ENCODE peak calls at places on chromosome 22, in four cellular contexts. U is K562, F is IMR-90, A is HepG2. K is an unnamed sample.
A peak's percentile ranks its signal among the peaks of the same experiment; 100 is the strongest.

GRCh38 chr22:39297490-39298193 is 21.8 kb downstream of the RPL3 start:
- DNase-seq in U (no peak), F (no peak), A (no peak), K (no peak)

GRCh38 chr22:29704528-29705285 is 15.1 kb upstream of the CABP7 start:
- DNase-seq in U (no peak), F (peak; percentile 76), A (peak; percentile 83), K (no peak)

GRCh38 chr22:48960981-48961655 is 866.6 kb downstream of the BRD1 start:
- DNase-seq in U (no peak), F (no peak), A (no peak), K (no peak)

GRCh38 chr22:39175127-39176066 is 22.9 kb upstream of the CBX7 start:
- DNase-seq in U (no peak), F (no peak), A (no peak), K (no peak)

GRCh38 chr22:31253949-31254348 is 38.3 kb downstream of the PIK3IP1 start:
- DNase-seq in U (no peak), F (no peak), A (peak; percentile 16), K (no peak)

GRCh38 chr22:42202669-42203068 is 67.8 kb downstream of the TCF20 start:
- DNase-seq in U (no peak), F (peak; percentile 67), A (no peak), K (no peak)

GRCh38 chr22:25700996-25701815 is 40.8 kb upstream of the MYO18B start:
- DNase-seq in U (no peak), F (peak; percentile 22), A (no peak), K (no peak)

GRCh38 chr22:24433868-24434471 is 6.6 kb downstream of the ADORA2A start:
- DNase-seq in U (no peak), F (peak; percentile 73), A (no peak), K (no peak)

GRCh38 chr22:42262964-42263363 is 7.5 kb downstream of the TCF20 start:
- DNase-seq in U (no peak), F (no peak), A (no peak), K (no peak)

GRCh38 chr22:49703990-49704344 is 123.7 kb downstream of the BRD1 start:
- DNase-seq in U (no peak), F (no peak), A (no peak), K (no peak)

GRCh38 chr22:50600967-50601668 is 525 bp downstream of the MAPK8IP2 start:
- DNase-seq in U (no peak), F (no peak), A (no peak), K (no peak)

GRCh38 chr22:29116397-29117123 is 43.7 kb downstream of the KREMEN1 start:
- DNase-seq in U (no peak), F (peak; percentile 84), A (no peak), K (no peak)

GRCh38 chr22:29380032-29380781 is 8.2 kb downstream of the AP1B1 start:
- DNase-seq in U (no peak), F (peak; percentile 58), A (no peak), K (no peak)

GRCh38 chr22:49211176-49211575 is 616.5 kb downstream of the BRD1 start:
- DNase-seq in U (no peak), F (no peak), A (no peak), K (no peak)

GRCh38 chr22:29811377-29811776 is 26.7 kb downstream of the ASCC2 start:
- DNase-seq in U (no peak), F (no peak), A (peak; percentile 25), K (no peak)

GRCh38 chr22:20550851-20551744 is 43.7 kb downstream of the MED15 start:
- DNase-seq in U (no peak), F (peak; percentile 78), A (no peak), K (no peak)

GRCh38 chr22:45686842-45687241 is 15.2 kb downstream of the ATXN10 start:
- DNase-seq in U (no peak), F (no peak), A (no peak), K (no peak)

GRCh38 chr22:46038516-46039430 is 61.8 kb upstream of the WNT7B start:
- DNase-seq in U (no peak), F (no peak), A (no peak), K (no peak)

GRCh38 chr22:48968201-48968959 is 859.3 kb downstream of the BRD1 start:
- DNase-seq in U (no peak), F (no peak), A (peak; percentile 23), K (no peak)

GRCh38 chr22:39188809-39189208 is 36.3 kb upstream of the CBX7 start:
- DNase-seq in U (no peak), F (no peak), A (no peak), K (no peak)

GRCh38 chr22:48825802-48826520 is 1001.7 kb downstream of the BRD1 start:
- DNase-seq in U (no peak), F (no peak), A (no peak), K (no peak)

GRCh38 chr22:35539910-35540599 is 576 bp upstream of the RASD2 start:
- DNase-seq in U (peak; percentile 88), F (peak; percentile 22), A (no peak), K (peak; percentile 44)

GRCh38 chr22:21634081-21634480 is 1.5 kb downstream of the CCDC116 start:
- DNase-seq in U (no peak), F (no peak), A (no peak), K (no peak)

GRCh38 chr22:46295277-46295971 is 1.2 kb upstream of the GTSE1 start:
- DNase-seq in U (no peak), F (no peak), A (no peak), K (no peak)

GRCh38 chr22:45290410-45290936 is 5.7 kb downstream of the UPK3A start:
- DNase-seq in U (no peak), F (peak; percentile 83), A (no peak), K (peak; percentile 49)

GRCh38 chr22:17777005-17777716 is 2.9 kb upstream of the BID start:
- DNase-seq in U (peak; percentile 55), F (no peak), A (peak; percentile 53), K (no peak)

GRCh38 chr22:50522208-50522805 is 3.1 kb downstream of the SCO2 start:
- DNase-seq in U (no peak), F (no peak), A (no peak), K (no peak)

GRCh38 chr22:17430298-17430900 is 61.1 kb downstream of the CECR2 start:
- DNase-seq in U (no peak), F (no peak), A (no peak), K (no peak)

GRCh38 chr22:30273196-30273595 is 6.5 kb upstream of the OSM start:
- DNase-seq in U (no peak), F (no peak), A (no peak), K (no peak)

GRCh38 chr22:23404689-23405365 is 175.3 kb downstream of the IGLL1 start:
- DNase-seq in U (no peak), F (peak; percentile 40), A (peak; percentile 35), K (no peak)
- TF ChIP-seq MAZ in U (no peak), F (no peak), A (peak; percentile 31), K (no peak)

GRCh38 chr22:27726726-27727449 is 74.7 kb downstream of the MN1 start:
- DNase-seq in U (peak; percentile 90), F (peak; percentile 34), A (peak; percentile 4), K (peak; percentile 52)
- TF ChIP-seq BHLHE40 in U (no peak), F (no peak), A (no peak), K (no peak)

DNA sequence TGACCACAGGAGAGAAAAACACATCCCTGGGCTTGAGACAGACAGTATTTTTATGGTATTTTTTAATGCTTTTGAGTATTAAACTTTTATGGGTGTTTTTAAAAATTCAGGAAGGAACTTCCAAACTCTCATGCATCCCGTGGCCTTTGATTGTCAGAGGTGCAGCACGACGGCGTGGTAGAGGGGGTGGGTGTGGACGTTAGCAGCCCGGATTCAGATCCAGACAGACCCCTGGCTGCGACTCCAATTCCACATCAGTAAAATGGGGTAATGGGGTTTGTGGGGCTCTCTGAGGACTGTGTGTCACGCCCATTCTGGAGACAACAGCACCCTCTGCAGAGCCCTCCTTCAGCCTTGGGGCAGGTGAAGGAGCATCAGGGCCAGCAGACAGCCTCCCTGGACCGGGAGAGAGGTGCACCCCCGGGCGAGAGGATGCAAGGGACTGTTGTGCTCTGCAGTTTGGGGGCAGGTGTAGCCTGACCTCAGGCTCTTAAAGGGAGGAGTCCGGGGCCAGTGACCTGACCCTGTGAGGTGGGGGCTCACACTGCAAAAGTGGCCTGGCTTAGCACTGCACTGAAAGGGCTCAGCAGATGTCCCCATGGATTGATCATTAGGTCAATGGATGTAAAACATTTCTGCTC is 1024.3 kb downstream of the TBC1D22A start:
- DNase-seq in U (no peak), F (no peak), A (no peak), K (no peak)
- TF ChIP-seq MAZ in U (no peak), F (no peak), A (no peak), K (no peak)

GRCh38 chr22:43481528-43482309 is 69.9 kb downstream of the MPPED1 start:
- DNase-seq in U (no peak), F (no peak), A (peak; percentile 18), K (no peak)

GRCh38 chr22:43482310-43482625 is 70.5 kb downstream of the MPPED1 start:
- DNase-seq in U (no peak), F (no peak), A (no peak), K (no peak)

GRCh38 chr22:43483669-43484068 is 71.9 kb downstream of the MPPED1 start:
- DNase-seq in U (no peak), F (no peak), A (no peak), K (no peak)

GRCh38 chr22:43484227-43484626 is 72.4 kb downstream of the MPPED1 start:
- DNase-seq in U (no peak), F (no peak), A (no peak), K (no peak)

DNA sequence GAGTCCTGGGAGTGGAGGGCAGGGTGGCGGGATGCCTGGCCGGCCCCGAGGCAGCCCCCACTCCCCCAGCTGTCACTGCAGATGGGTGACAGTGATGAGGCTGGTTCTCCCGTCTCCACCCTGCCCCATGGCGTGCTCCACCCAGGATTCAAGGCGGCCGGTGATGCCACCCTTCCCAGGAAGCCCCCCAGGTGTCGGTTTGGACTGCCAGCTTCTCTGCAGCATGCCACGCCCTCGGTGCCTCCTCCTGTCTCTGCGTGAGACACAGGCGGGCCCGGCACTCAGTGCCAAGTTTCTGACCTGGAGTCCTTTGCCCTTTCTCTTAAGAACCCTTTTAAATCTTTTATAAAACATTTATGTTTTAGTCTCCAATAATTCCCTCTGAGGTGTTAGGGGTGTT is 71.5 kb downstream of the MPPED1 start:
- DNase-seq in U (no peak), F (no peak), A (no peak), K (no peak)
- TF ChIP-seq BHLHE40 in U (no peak), F (no peak), A (no peak), K (no peak)

GRCh38 chr22:27774200-27774599 is 27.4 kb downstream of the MN1 start:
- DNase-seq in U (no peak), F (no peak), A (no peak), K (no peak)

GRCh38 chr22:27775087-27775697 is 26.4 kb downstream of the MN1 start:
- DNase-seq in U (no peak), F (peak; percentile 7), A (no peak), K (no peak)

GRCh38 chr22:27776410-27776958 is 25.1 kb downstream of the MN1 start:
- DNase-seq in U (no peak), F (no peak), A (no peak), K (no peak)

GRCh38 chr22:27777128-27777527 is 24.4 kb downstream of the MN1 start:
- DNase-seq in U (no peak), F (no peak), A (no peak), K (no peak)

GRCh38 chr22:27775698-27776409 is 25.7 kb downstream of the MN1 start:
- DNase-seq in U (no peak), F (no peak), A (no peak), K (no peak)
- TF ChIP-seq MAZ in U (no peak), F (no peak), A (no peak), K (no peak)

DNA sequence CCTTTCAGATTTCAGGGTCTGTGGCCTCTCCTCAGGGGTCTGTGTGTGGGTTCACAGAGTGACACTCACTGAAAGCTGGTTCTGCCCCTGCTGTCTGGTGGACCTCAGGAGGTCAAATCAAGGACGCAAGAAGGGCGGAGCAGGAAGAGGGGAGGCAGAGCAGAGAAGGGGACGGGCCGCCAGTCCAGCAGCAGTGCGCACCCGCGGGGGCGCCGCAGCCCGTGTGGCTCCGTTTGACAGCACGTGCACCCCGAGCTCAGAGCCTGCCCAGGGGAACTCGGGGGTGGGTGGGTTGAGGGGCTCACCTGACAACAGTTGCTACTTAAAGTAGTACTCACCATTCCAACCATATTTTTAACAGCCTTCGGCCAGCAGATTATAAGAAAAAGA is 71.4 kb upstream of the PITPNB start:
- DNase-seq in U (no peak), F (no peak), A (no peak), K (no peak)
- TF ChIP-seq BHLHE40 in U (no peak), F (no peak), A (no peak), K (no peak)